ENCODE peak calls at places on chromosome 10, in ten cellular contexts. One of them, this sample, is unnamed.

GRCh38 chr10:61779950-61780659 is 117.4 kb downstream of the CABCOCO1 start:
- DNase-seq in epithelial cell of esophagus: peak
- DNase-seq in cardiac fibroblast: peak
- DNase-seq in PC-3: peak
- DNase-seq in neural crest cell: no peak
- DNase-seq in heart right ventricle: peak
- DNase-seq in left lung: peak
- DNase-seq in suprapubic skin: no peak
- DNase-seq in heart left ventricle: peak
- DNase-seq in fibroblast of pulmonary artery: peak
- DNase-seq in this sample: no peak

GRCh38 chr10:96377816-96378294 is 19.1 kb upstream of the OPALIN start:
- DNase-seq in epithelial cell of esophagus: no peak
- DNase-seq in cardiac fibroblast: no peak
- DNase-seq in PC-3: no peak
- DNase-seq in neural crest cell: no peak
- DNase-seq in heart right ventricle: peak
- DNase-seq in left lung: no peak
- DNase-seq in suprapubic skin: no peak
- DNase-seq in heart left ventricle: peak
- DNase-seq in fibroblast of pulmonary artery: no peak
- DNase-seq in this sample: no peak

GRCh38 chr10:16440396-16441105 is 3.7 kb downstream of the PTER start:
- DNase-seq in epithelial cell of esophagus: peak
- DNase-seq in cardiac fibroblast: peak
- DNase-seq in PC-3: peak
- DNase-seq in neural crest cell: no peak
- DNase-seq in heart right ventricle: no peak
- DNase-seq in left lung: peak
- DNase-seq in suprapubic skin: no peak
- DNase-seq in heart left ventricle: no peak
- DNase-seq in fibroblast of pulmonary artery: peak
- DNase-seq in this sample: no peak

GRCh38 chr10:48450233-48450810 is 143.8 kb downstream of the MAPK8 start:
- DNase-seq in epithelial cell of esophagus: no peak
- DNase-seq in cardiac fibroblast: no peak
- DNase-seq in PC-3: no peak
- DNase-seq in neural crest cell: no peak
- DNase-seq in heart right ventricle: no peak
- DNase-seq in left lung: no peak
- DNase-seq in suprapubic skin: no peak
- DNase-seq in heart left ventricle: no peak
- DNase-seq in fibroblast of pulmonary artery: no peak
- DNase-seq in this sample: peak

GRCh38 chr10:12194752-12195271 is 879 bp downstream of the NUDT5 start:
- DNase-seq in epithelial cell of esophagus: peak
- DNase-seq in cardiac fibroblast: peak
- DNase-seq in PC-3: peak
- DNase-seq in neural crest cell: peak
- DNase-seq in heart right ventricle: peak
- DNase-seq in left lung: peak
- DNase-seq in suprapubic skin: no peak
- DNase-seq in heart left ventricle: peak
- DNase-seq in fibroblast of pulmonary artery: peak
- DNase-seq in this sample: no peak

GRCh38 chr10:102744374-102745051 is 765 bp downstream of the WBP1L start:
- DNase-seq in epithelial cell of esophagus: peak
- DNase-seq in cardiac fibroblast: peak
- DNase-seq in PC-3: no peak
- DNase-seq in neural crest cell: no peak
- DNase-seq in heart right ventricle: no peak
- DNase-seq in left lung: peak
- DNase-seq in suprapubic skin: no peak
- DNase-seq in heart left ventricle: peak
- DNase-seq in fibroblast of pulmonary artery: no peak
- DNase-seq in this sample: no peak

GRCh38 chr10:112475565-112476233 is 28.7 kb downstream of the VTI1A start:
- DNase-seq in epithelial cell of esophagus: peak
- DNase-seq in cardiac fibroblast: peak
- DNase-seq in PC-3: peak
- DNase-seq in neural crest cell: no peak
- DNase-seq in heart right ventricle: no peak
- DNase-seq in left lung: no peak
- DNase-seq in suprapubic skin: no peak
- DNase-seq in heart left ventricle: no peak
- DNase-seq in fibroblast of pulmonary artery: peak
- DNase-seq in this sample: no peak

GRCh38 chr10:58963723-58964124 is 212.7 kb upstream of the PHYHIPL start:
- DNase-seq in epithelial cell of esophagus: no peak
- DNase-seq in cardiac fibroblast: no peak
- DNase-seq in PC-3: no peak
- DNase-seq in neural crest cell: peak
- DNase-seq in heart right ventricle: no peak
- DNase-seq in left lung: no peak
- DNase-seq in suprapubic skin: no peak
- DNase-seq in heart left ventricle: no peak
- DNase-seq in fibroblast of pulmonary artery: no peak
- DNase-seq in this sample: no peak

GRCh38 chr10:116766241-116767198 is 24.2 kb upstream of the HSPA12A start:
- DNase-seq in epithelial cell of esophagus: no peak
- DNase-seq in cardiac fibroblast: no peak
- DNase-seq in PC-3: no peak
- DNase-seq in neural crest cell: no peak
- DNase-seq in heart right ventricle: no peak
- DNase-seq in left lung: no peak
- DNase-seq in suprapubic skin: peak
- DNase-seq in heart left ventricle: peak
- DNase-seq in fibroblast of pulmonary artery: no peak
- DNase-seq in this sample: no peak
- TF ChIP-seq CTCF in epithelial cell of esophagus: no peak
- TF ChIP-seq CTCF in cardiac fibroblast: peak
- TF ChIP-seq CTCF in PC-3: no peak
- TF ChIP-seq CTCF in neural crest cell: no peak
- TF ChIP-seq CTCF in heart right ventricle: no peak
- TF ChIP-seq CTCF in left lung: no peak
- TF ChIP-seq CTCF in suprapubic skin: no peak
- TF ChIP-seq CTCF in heart left ventricle: no peak
- TF ChIP-seq CTCF in fibroblast of pulmonary artery: no peak
- TF ChIP-seq CTCF in this sample: no peak

GRCh38 chr10:28938745-28939144 is 261.4 kb downstream of the BAMBI start:
- DNase-seq in epithelial cell of esophagus: no peak
- DNase-seq in cardiac fibroblast: no peak
- DNase-seq in PC-3: peak
- DNase-seq in neural crest cell: no peak
- DNase-seq in heart right ventricle: no peak
- DNase-seq in left lung: no peak
- DNase-seq in suprapubic skin: no peak
- DNase-seq in heart left ventricle: no peak
- DNase-seq in fibroblast of pulmonary artery: no peak
- DNase-seq in this sample: no peak

GRCh38 chr10:28942012-28942411 is 264.7 kb downstream of the BAMBI start:
- DNase-seq in epithelial cell of esophagus: no peak
- DNase-seq in cardiac fibroblast: no peak
- DNase-seq in PC-3: no peak
- DNase-seq in neural crest cell: no peak
- DNase-seq in heart right ventricle: no peak
- DNase-seq in left lung: no peak
- DNase-seq in suprapubic skin: no peak
- DNase-seq in heart left ventricle: no peak
- DNase-seq in fibroblast of pulmonary artery: no peak
- DNase-seq in this sample: no peak

GRCh38 chr10:28940158-28940888 is 263.0 kb downstream of the BAMBI start:
- DNase-seq in epithelial cell of esophagus: no peak
- DNase-seq in cardiac fibroblast: no peak
- DNase-seq in PC-3: no peak
- DNase-seq in neural crest cell: no peak
- DNase-seq in heart right ventricle: no peak
- DNase-seq in left lung: no peak
- DNase-seq in suprapubic skin: no peak
- DNase-seq in heart left ventricle: no peak
- DNase-seq in fibroblast of pulmonary artery: no peak
- DNase-seq in this sample: no peak

GRCh38 chr10:28937959-28938358 is 260.6 kb downstream of the BAMBI start:
- DNase-seq in epithelial cell of esophagus: no peak
- DNase-seq in cardiac fibroblast: no peak
- DNase-seq in PC-3: no peak
- DNase-seq in neural crest cell: no peak
- DNase-seq in heart right ventricle: no peak
- DNase-seq in left lung: no peak
- DNase-seq in suprapubic skin: no peak
- DNase-seq in heart left ventricle: no peak
- DNase-seq in fibroblast of pulmonary artery: no peak
- DNase-seq in this sample: no peak

DNA sequence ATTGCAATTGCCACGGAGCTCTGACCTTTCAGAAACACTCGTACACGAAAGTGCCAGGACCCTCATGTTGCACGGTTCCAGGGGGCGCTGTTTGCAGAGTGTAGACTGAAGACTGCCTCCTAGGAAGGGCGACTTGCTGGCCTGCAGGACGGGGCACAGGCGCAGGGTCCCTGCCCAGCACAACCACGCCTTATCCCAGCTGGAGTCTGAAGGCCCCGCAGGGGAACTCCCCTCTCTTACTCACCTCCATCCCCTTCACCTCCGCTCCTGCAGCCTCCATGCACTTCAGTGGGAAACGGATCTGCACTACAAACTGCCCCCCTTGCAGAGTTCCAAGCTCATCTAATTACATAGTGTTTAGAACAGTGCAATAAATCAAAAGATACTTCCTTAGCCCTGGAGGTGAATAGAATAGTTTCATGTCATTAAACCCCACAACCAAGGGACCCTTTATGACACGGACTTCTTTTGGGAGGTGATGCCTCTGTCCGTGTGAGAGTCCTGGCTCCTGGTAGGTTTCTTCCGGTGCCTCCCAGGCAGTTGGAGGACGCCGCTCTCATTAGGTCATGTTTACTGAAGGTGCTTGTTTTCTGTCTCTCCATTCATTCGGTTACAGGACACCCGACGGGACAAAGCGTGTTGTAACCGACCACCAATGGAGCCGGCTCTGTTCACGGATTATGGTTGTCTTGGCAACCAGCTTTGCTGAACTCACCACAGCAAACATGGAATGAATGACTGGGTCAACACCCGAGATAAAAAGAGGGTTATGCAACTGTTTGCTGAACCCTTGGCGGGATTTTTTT is 262.2 kb downstream of the BAMBI start:
- DNase-seq in epithelial cell of esophagus: peak
- DNase-seq in cardiac fibroblast: peak
- DNase-seq in PC-3: no peak
- DNase-seq in neural crest cell: peak
- DNase-seq in heart right ventricle: peak
- DNase-seq in left lung: peak
- DNase-seq in suprapubic skin: no peak
- DNase-seq in heart left ventricle: peak
- DNase-seq in fibroblast of pulmonary artery: peak
- DNase-seq in this sample: no peak
- TF ChIP-seq CTCF in epithelial cell of esophagus: no peak
- TF ChIP-seq CTCF in cardiac fibroblast: no peak
- TF ChIP-seq CTCF in PC-3: peak
- TF ChIP-seq CTCF in neural crest cell: peak
- TF ChIP-seq CTCF in heart right ventricle: peak
- TF ChIP-seq CTCF in left lung: no peak
- TF ChIP-seq CTCF in suprapubic skin: no peak
- TF ChIP-seq CTCF in heart left ventricle: peak
- TF ChIP-seq CTCF in fibroblast of pulmonary artery: peak
- TF ChIP-seq CTCF in this sample: peak

DNA sequence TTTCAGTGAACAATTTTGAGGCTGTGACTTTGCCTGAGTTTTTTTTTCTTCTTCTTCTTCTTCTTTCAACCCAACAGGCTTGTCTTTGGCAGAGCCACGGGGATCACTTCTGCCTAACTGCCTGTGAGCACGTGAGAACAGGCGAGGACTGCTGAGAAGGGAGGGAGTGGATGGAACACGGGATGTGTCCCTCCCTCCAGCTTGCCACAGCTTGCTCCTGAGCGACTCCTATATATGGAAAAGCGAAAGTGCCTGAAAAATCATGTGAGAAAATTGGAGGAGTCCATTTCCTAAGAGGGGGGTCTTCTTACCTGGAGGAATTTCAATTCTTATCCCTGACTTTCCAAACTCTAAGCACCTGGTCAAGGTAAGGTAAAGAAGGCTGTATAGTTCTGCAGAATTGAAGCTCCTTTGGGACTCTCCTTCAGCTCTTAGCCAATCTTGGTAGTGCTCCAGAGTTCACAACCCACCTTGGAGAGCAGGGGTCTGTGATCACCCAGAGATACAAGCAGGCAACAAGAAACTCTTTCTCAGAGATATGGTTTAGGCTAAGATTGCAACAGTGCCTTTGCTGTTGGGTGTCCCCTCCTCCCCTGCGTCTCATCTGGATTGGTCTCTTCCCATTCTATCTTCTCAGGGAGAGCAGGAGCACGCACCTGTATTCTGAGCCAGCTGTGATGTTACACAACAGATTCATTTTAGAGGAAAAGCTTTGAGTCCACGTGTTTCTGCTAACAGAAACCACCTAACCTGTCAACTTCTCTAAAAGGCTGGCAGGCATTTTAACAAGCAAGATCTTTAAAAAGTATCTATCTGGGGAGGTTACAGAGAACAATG is at the start of gene MAT1A:
- DNase-seq in epithelial cell of esophagus: peak
- DNase-seq in cardiac fibroblast: peak
- DNase-seq in PC-3: no peak
- DNase-seq in neural crest cell: no peak
- DNase-seq in heart right ventricle: no peak
- DNase-seq in left lung: no peak
- DNase-seq in suprapubic skin: no peak
- DNase-seq in heart left ventricle: no peak
- DNase-seq in fibroblast of pulmonary artery: peak
- DNase-seq in this sample: no peak
- TF ChIP-seq CTCF in epithelial cell of esophagus: peak
- TF ChIP-seq CTCF in cardiac fibroblast: no peak
- TF ChIP-seq CTCF in PC-3: no peak
- TF ChIP-seq CTCF in neural crest cell: no peak
- TF ChIP-seq CTCF in heart right ventricle: no peak
- TF ChIP-seq CTCF in left lung: no peak
- TF ChIP-seq CTCF in suprapubic skin: peak
- TF ChIP-seq CTCF in heart left ventricle: no peak
- TF ChIP-seq CTCF in fibroblast of pulmonary artery: no peak
- TF ChIP-seq CTCF in this sample: no peak

GRCh38 chr10:116030576-116030975 is 242.4 kb downstream of the GFRA1 start:
- DNase-seq in epithelial cell of esophagus: no peak
- DNase-seq in cardiac fibroblast: no peak
- DNase-seq in PC-3: no peak
- DNase-seq in neural crest cell: no peak
- DNase-seq in heart right ventricle: no peak
- DNase-seq in left lung: no peak
- DNase-seq in suprapubic skin: no peak
- DNase-seq in heart left ventricle: no peak
- DNase-seq in fibroblast of pulmonary artery: no peak
- DNase-seq in this sample: no peak

GRCh38 chr10:116024479-116024878 is 248.5 kb downstream of the GFRA1 start:
- DNase-seq in epithelial cell of esophagus: no peak
- DNase-seq in cardiac fibroblast: no peak
- DNase-seq in PC-3: no peak
- DNase-seq in neural crest cell: no peak
- DNase-seq in heart right ventricle: no peak
- DNase-seq in left lung: no peak
- DNase-seq in suprapubic skin: no peak
- DNase-seq in heart left ventricle: no peak
- DNase-seq in fibroblast of pulmonary artery: no peak
- DNase-seq in this sample: no peak

GRCh38 chr10:116027355-116027754 is 245.7 kb downstream of the GFRA1 start:
- DNase-seq in epithelial cell of esophagus: no peak
- DNase-seq in cardiac fibroblast: no peak
- DNase-seq in PC-3: no peak
- DNase-seq in neural crest cell: no peak
- DNase-seq in heart right ventricle: no peak
- DNase-seq in left lung: no peak
- DNase-seq in suprapubic skin: no peak
- DNase-seq in heart left ventricle: no peak
- DNase-seq in fibroblast of pulmonary artery: no peak
- DNase-seq in this sample: no peak

GRCh38 chr10:116029826-116030225 is 243.2 kb downstream of the GFRA1 start:
- DNase-seq in epithelial cell of esophagus: no peak
- DNase-seq in cardiac fibroblast: no peak
- DNase-seq in PC-3: no peak
- DNase-seq in neural crest cell: no peak
- DNase-seq in heart right ventricle: no peak
- DNase-seq in left lung: no peak
- DNase-seq in suprapubic skin: no peak
- DNase-seq in heart left ventricle: no peak
- DNase-seq in fibroblast of pulmonary artery: no peak
- DNase-seq in this sample: no peak

DNA sequence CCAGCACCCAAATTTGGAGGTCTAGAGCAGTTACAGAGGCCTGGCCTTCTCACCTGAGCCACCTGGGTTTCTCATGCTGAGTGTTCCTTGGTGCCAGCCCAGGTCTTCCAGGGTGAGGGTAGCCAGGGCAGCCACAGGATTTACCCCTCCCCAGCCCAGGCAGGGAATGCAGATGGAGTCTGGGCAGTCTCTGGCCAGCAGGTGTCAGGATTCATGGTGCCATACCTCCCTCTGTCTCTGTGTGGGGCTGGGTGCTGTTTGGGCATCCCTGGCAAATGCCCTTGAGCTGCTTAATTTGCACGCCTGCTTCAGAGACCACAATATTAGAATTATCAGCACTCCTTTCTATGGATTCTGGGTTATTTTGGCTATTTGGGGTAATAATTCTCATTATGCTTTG is 246.7 kb downstream of the GFRA1 start:
- DNase-seq in epithelial cell of esophagus: no peak
- DNase-seq in cardiac fibroblast: no peak
- DNase-seq in PC-3: no peak
- DNase-seq in neural crest cell: no peak
- DNase-seq in heart right ventricle: no peak
- DNase-seq in left lung: no peak
- DNase-seq in suprapubic skin: no peak
- DNase-seq in heart left ventricle: no peak
- DNase-seq in fibroblast of pulmonary artery: no peak
- DNase-seq in this sample: no peak
- TF ChIP-seq CTCF in epithelial cell of esophagus: no peak
- TF ChIP-seq CTCF in cardiac fibroblast: no peak
- TF ChIP-seq CTCF in PC-3: no peak
- TF ChIP-seq CTCF in neural crest cell: peak
- TF ChIP-seq CTCF in heart right ventricle: no peak
- TF ChIP-seq CTCF in left lung: no peak
- TF ChIP-seq CTCF in suprapubic skin: no peak
- TF ChIP-seq CTCF in heart left ventricle: no peak
- TF ChIP-seq CTCF in fibroblast of pulmonary artery: no peak
- TF ChIP-seq CTCF in this sample: peak

This sample was measured in type B pancreatic cell.